ENCODE peak calls at places on chromosomes 11 and 22, in ten cellular contexts. One of them, this sample, is unnamed.

GRCh38 chr11:59812220-59812619 is 1.6 kb upstream of the MRPL16 start:
- DNase-seq in CD8-positive, alpha-beta T cell: no peak
- DNase-seq in endothelial cell of umbilical vein: no peak
- DNase-seq in AG10803: no peak
- DNase-seq in heart left ventricle: no peak
- DNase-seq in stomach: no peak
- DNase-seq in endodermal cell: no peak
- DNase-seq in A549: no peak
- DNase-seq in AG04450: no peak
- DNase-seq in CD4-positive, CD25-positive, alpha-beta regulatory T cell: no peak
- DNase-seq in this sample: no peak

GRCh38 chr11:64035581-64035980 is at the start of gene FLRT1:
- DNase-seq in CD4-positive, CD25-positive, alpha-beta regulatory T cell: no peak
- DNase-seq in CD8-positive, alpha-beta T cell: no peak
- DNase-seq in AG10803: no peak
- DNase-seq in A549: no peak
- DNase-seq in endothelial cell of umbilical vein: no peak
- DNase-seq in AG04450: no peak
- DNase-seq in stomach: no peak
- DNase-seq in heart left ventricle: no peak
- DNase-seq in endodermal cell: no peak
- DNase-seq in this sample: peak

GRCh38 chr22:20249797-20250354 is 18.2 kb downstream of the RTN4R start:
- DNase-seq in CD8-positive, alpha-beta T cell: no peak
- DNase-seq in CD4-positive, CD25-positive, alpha-beta regulatory T cell: no peak
- DNase-seq in endothelial cell of umbilical vein: peak
- DNase-seq in A549: no peak
- DNase-seq in AG10803: peak
- DNase-seq in stomach: no peak
- DNase-seq in AG04450: no peak
- DNase-seq in endodermal cell: no peak
- DNase-seq in heart left ventricle: peak
- DNase-seq in this sample: no peak

GRCh38 chr11:122690801-122691649 is 35.5 kb downstream of the UBASH3B start:
- DNase-seq in CD8-positive, alpha-beta T cell: no peak
- DNase-seq in endodermal cell: no peak
- DNase-seq in AG04450: no peak
- DNase-seq in CD4-positive, CD25-positive, alpha-beta regulatory T cell: no peak
- DNase-seq in endothelial cell of umbilical vein: peak
- DNase-seq in A549: no peak
- DNase-seq in AG10803: peak
- DNase-seq in stomach: no peak
- DNase-seq in heart left ventricle: no peak
- DNase-seq in this sample: peak

GRCh38 chr22:29152381-29153138 is 53.1 kb upstream of the EMID1 start:
- DNase-seq in AG10803: no peak
- DNase-seq in endothelial cell of umbilical vein: no peak
- DNase-seq in CD4-positive, CD25-positive, alpha-beta regulatory T cell: no peak
- DNase-seq in endodermal cell: peak
- DNase-seq in AG04450: no peak
- DNase-seq in CD8-positive, alpha-beta T cell: no peak
- DNase-seq in heart left ventricle: peak
- DNase-seq in stomach: peak
- DNase-seq in A549: no peak
- DNase-seq in this sample: no peak

GRCh38 chr11:2540521-2541320 is 95.9 kb downstream of the KCNQ1 start:
- DNase-seq in endodermal cell: peak
- DNase-seq in CD4-positive, CD25-positive, alpha-beta regulatory T cell: no peak
- DNase-seq in heart left ventricle: peak
- DNase-seq in AG10803: no peak
- DNase-seq in CD8-positive, alpha-beta T cell: no peak
- DNase-seq in stomach: no peak
- DNase-seq in A549: no peak
- DNase-seq in AG04450: no peak
- DNase-seq in endothelial cell of umbilical vein: no peak
- DNase-seq in this sample: no peak

GRCh38 chr11:133020321-133020720 is 512.0 kb downstream of the OPCML start:
- DNase-seq in endodermal cell: no peak
- DNase-seq in A549: no peak
- DNase-seq in stomach: no peak
- DNase-seq in endothelial cell of umbilical vein: no peak
- DNase-seq in AG04450: no peak
- DNase-seq in heart left ventricle: no peak
- DNase-seq in AG10803: no peak
- DNase-seq in CD8-positive, alpha-beta T cell: no peak
- DNase-seq in CD4-positive, CD25-positive, alpha-beta regulatory T cell: no peak
- DNase-seq in this sample: no peak

GRCh38 chr11:2529636-2530035 is 84.8 kb downstream of the KCNQ1 start:
- DNase-seq in CD4-positive, CD25-positive, alpha-beta regulatory T cell: no peak
- DNase-seq in AG10803: no peak
- DNase-seq in stomach: no peak
- DNase-seq in endothelial cell of umbilical vein: no peak
- DNase-seq in endodermal cell: peak
- DNase-seq in CD8-positive, alpha-beta T cell: no peak
- DNase-seq in AG04450: no peak
- DNase-seq in A549: no peak
- DNase-seq in heart left ventricle: no peak
- DNase-seq in this sample: no peak

GRCh38 chr11:65404638-65405339 is 17.8 kb upstream of the NEAT1 start:
- DNase-seq in AG04450: no peak
- DNase-seq in CD4-positive, CD25-positive, alpha-beta regulatory T cell: no peak
- DNase-seq in heart left ventricle: peak
- DNase-seq in endodermal cell: no peak
- DNase-seq in CD8-positive, alpha-beta T cell: no peak
- DNase-seq in AG10803: no peak
- DNase-seq in stomach: no peak
- DNase-seq in A549: no peak
- DNase-seq in endothelial cell of umbilical vein: no peak
- DNase-seq in this sample: no peak

GRCh38 chr22:43543522-43544281 is 131.9 kb downstream of the MPPED1 start:
- DNase-seq in endothelial cell of umbilical vein: no peak
- DNase-seq in AG10803: no peak
- DNase-seq in heart left ventricle: no peak
- DNase-seq in CD4-positive, CD25-positive, alpha-beta regulatory T cell: no peak
- DNase-seq in stomach: no peak
- DNase-seq in AG04450: no peak
- DNase-seq in CD8-positive, alpha-beta T cell: no peak
- DNase-seq in A549: no peak
- DNase-seq in endodermal cell: no peak
- DNase-seq in this sample: peak

GRCh38 chr22:31477329-31477728 is 12.3 kb downstream of the EIF4ENIF1 start:
- DNase-seq in stomach: no peak
- DNase-seq in A549: no peak
- DNase-seq in CD8-positive, alpha-beta T cell: no peak
- DNase-seq in CD4-positive, CD25-positive, alpha-beta regulatory T cell: no peak
- DNase-seq in endodermal cell: no peak
- DNase-seq in AG10803: no peak
- DNase-seq in endothelial cell of umbilical vein: no peak
- DNase-seq in heart left ventricle: no peak
- DNase-seq in AG04450: no peak
- DNase-seq in this sample: no peak

DNA sequence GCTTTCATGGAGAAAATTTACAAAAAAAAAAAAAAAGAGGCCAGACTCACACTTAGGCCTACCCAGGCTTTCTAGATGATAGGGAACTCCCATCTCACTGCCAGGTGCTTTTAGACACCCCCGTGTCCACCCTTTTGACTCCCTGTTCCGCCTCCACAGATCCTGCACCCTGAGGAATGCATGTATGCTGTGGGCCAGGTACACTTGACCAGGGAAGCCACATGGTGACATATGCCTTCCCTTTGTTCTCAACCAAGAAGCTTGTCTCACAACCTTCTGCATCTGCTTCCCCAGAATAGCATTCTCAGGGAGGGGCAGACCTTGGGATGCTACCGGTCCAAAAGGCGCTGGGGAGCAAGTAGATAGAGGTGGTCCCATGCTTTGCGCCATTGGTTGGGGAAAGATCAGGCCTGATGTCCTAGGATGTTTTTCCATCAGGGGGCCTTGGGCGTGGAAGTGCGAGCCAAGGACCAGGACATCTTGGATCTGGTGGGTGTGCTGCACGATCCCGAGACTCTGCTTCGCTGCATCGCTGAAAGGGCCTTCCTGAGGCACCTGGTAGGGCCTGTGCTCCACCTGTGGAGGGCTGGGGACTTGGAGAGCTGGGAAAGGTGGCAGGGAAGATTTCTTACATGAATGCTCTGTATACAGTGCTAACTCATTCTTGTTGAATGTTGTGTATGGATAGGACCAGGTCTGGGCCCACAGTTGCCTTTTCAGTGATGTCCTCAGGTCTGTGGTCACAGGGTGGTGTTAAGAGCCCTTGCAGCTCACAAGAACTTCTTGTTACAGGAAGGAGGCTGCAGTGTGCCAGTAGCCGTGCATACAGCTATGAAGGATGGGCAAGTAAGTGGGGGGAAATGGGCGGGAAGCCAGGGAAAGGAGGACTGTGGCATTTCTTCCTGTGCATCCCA is 7.5 kb downstream of the HMBS start:
- DNase-seq in AG10803: no peak
- DNase-seq in stomach: no peak
- DNase-seq in AG04450: no peak
- DNase-seq in CD4-positive, CD25-positive, alpha-beta regulatory T cell: no peak
- DNase-seq in A549: no peak
- DNase-seq in endothelial cell of umbilical vein: no peak
- DNase-seq in CD8-positive, alpha-beta T cell: no peak
- DNase-seq in endodermal cell: no peak
- DNase-seq in heart left ventricle: no peak
- DNase-seq in this sample: peak
- H3K4me3 ChIP-seq in AG10803: peak
- H3K4me3 ChIP-seq in stomach: peak
- H3K4me3 ChIP-seq in AG04450: peak
- H3K4me3 ChIP-seq in CD4-positive, CD25-positive, alpha-beta regulatory T cell: peak
- H3K4me3 ChIP-seq in A549: peak
- H3K4me3 ChIP-seq in endothelial cell of umbilical vein: peak
- H3K4me3 ChIP-seq in CD8-positive, alpha-beta T cell: no peak
- H3K4me3 ChIP-seq in endodermal cell: peak
- H3K4me3 ChIP-seq in heart left ventricle: no peak
- H3K4me3 ChIP-seq in this sample: peak

GRCh38 chr11:47352556-47352955 is at the start of gene MYBPC3:
- DNase-seq in AG10803: no peak
- DNase-seq in AG04450: no peak
- DNase-seq in endodermal cell: no peak
- DNase-seq in CD4-positive, CD25-positive, alpha-beta regulatory T cell: no peak
- DNase-seq in heart left ventricle: peak
- DNase-seq in stomach: no peak
- DNase-seq in CD8-positive, alpha-beta T cell: no peak
- DNase-seq in endothelial cell of umbilical vein: no peak
- DNase-seq in A549: no peak
- DNase-seq in this sample: no peak
- H3K4me3 ChIP-seq in AG10803: no peak
- H3K4me3 ChIP-seq in AG04450: no peak
- H3K4me3 ChIP-seq in endodermal cell: no peak
- H3K4me3 ChIP-seq in CD4-positive, CD25-positive, alpha-beta regulatory T cell: no peak
- H3K4me3 ChIP-seq in heart left ventricle: peak
- H3K4me3 ChIP-seq in stomach: no peak
- H3K4me3 ChIP-seq in CD8-positive, alpha-beta T cell: no peak
- H3K4me3 ChIP-seq in endothelial cell of umbilical vein: no peak
- H3K4me3 ChIP-seq in A549: no peak
- H3K4me3 ChIP-seq in this sample: no peak

DNA sequence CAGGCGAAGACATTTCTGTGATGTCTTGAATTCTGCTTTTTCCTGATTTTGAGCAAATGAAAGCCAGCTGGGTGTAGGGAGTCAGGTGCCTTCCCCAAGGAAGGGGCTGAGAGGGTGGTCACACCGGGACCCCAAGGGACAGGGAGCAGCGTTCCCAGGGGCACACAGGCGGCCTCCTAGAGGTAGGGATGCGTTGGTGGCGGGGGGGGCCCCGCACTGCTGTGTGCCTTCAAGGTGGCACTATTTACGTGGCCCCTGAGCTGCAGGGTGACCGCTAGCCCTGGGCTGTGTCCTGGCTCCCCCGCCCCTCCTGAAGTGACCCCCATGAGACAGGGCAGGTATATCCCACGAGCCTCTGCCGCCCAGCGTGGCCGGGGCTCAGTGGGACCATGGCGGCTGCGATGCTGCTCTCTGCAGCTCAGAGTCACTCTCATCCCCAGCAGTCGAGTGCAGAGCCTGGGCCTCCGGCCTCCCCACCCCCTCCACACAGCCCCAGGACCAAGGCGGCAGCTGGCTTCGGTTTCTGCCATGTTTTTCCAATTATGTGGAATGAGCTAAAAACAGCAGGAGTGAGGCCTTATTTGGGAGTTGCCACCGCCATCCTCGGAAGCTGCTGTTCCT is 60.9 kb downstream of the LRP5 start:
- DNase-seq in heart left ventricle: peak
- DNase-seq in endodermal cell: no peak
- DNase-seq in AG10803: peak
- DNase-seq in CD4-positive, CD25-positive, alpha-beta regulatory T cell: no peak
- DNase-seq in stomach: no peak
- DNase-seq in CD8-positive, alpha-beta T cell: no peak
- DNase-seq in A549: no peak
- DNase-seq in endothelial cell of umbilical vein: no peak
- DNase-seq in AG04450: peak
- DNase-seq in this sample: no peak
- H3K4me3 ChIP-seq in heart left ventricle: peak
- H3K4me3 ChIP-seq in endodermal cell: no peak
- H3K4me3 ChIP-seq in AG10803: peak
- H3K4me3 ChIP-seq in CD4-positive, CD25-positive, alpha-beta regulatory T cell: no peak
- H3K4me3 ChIP-seq in stomach: no peak
- H3K4me3 ChIP-seq in CD8-positive, alpha-beta T cell: no peak
- H3K4me3 ChIP-seq in A549: no peak
- H3K4me3 ChIP-seq in endothelial cell of umbilical vein: no peak
- H3K4me3 ChIP-seq in AG04450: no peak
- H3K4me3 ChIP-seq in this sample: no peak

GRCh38 chr11:60912851-60913550 is 957 bp upstream of the TMEM109 start:
- DNase-seq in AG04450: no peak
- DNase-seq in endothelial cell of umbilical vein: peak
- DNase-seq in endodermal cell: no peak
- DNase-seq in heart left ventricle: no peak
- DNase-seq in AG10803: no peak
- DNase-seq in CD4-positive, CD25-positive, alpha-beta regulatory T cell: no peak
- DNase-seq in stomach: peak
- DNase-seq in A549: no peak
- DNase-seq in CD8-positive, alpha-beta T cell: no peak
- DNase-seq in this sample: no peak
- H3K4me3 ChIP-seq in AG04450: no peak
- H3K4me3 ChIP-seq in endothelial cell of umbilical vein: peak
- H3K4me3 ChIP-seq in endodermal cell: peak
- H3K4me3 ChIP-seq in heart left ventricle: peak
- H3K4me3 ChIP-seq in AG10803: no peak
- H3K4me3 ChIP-seq in CD4-positive, CD25-positive, alpha-beta regulatory T cell: peak
- H3K4me3 ChIP-seq in stomach: peak
- H3K4me3 ChIP-seq in A549: peak
- H3K4me3 ChIP-seq in CD8-positive, alpha-beta T cell: peak
- H3K4me3 ChIP-seq in this sample: peak

GRCh38 chr11:81705283-81705682 is 1028.4 kb downstream of the FAM181B start:
- DNase-seq in CD4-positive, CD25-positive, alpha-beta regulatory T cell: no peak
- DNase-seq in A549: no peak
- DNase-seq in CD8-positive, alpha-beta T cell: no peak
- DNase-seq in stomach: no peak
- DNase-seq in heart left ventricle: no peak
- DNase-seq in AG04450: no peak
- DNase-seq in endothelial cell of umbilical vein: no peak
- DNase-seq in AG10803: no peak
- DNase-seq in endodermal cell: no peak
- DNase-seq in this sample: no peak
- H3K4me3 ChIP-seq in CD4-positive, CD25-positive, alpha-beta regulatory T cell: no peak
- H3K4me3 ChIP-seq in A549: no peak
- H3K4me3 ChIP-seq in CD8-positive, alpha-beta T cell: no peak
- H3K4me3 ChIP-seq in stomach: no peak
- H3K4me3 ChIP-seq in heart left ventricle: no peak
- H3K4me3 ChIP-seq in AG04450: no peak
- H3K4me3 ChIP-seq in endothelial cell of umbilical vein: no peak
- H3K4me3 ChIP-seq in AG10803: no peak
- H3K4me3 ChIP-seq in endodermal cell: no peak
- H3K4me3 ChIP-seq in this sample: no peak

This sample was measured in NB4.